ENCODE peak calls at places on chromosome 1, in nine cellular contexts. P is tibial nerve; I is psoas muscle; O is Panc1; Y is CD8-positive, alpha-beta memory T cell; V is left ventricle myocardium inferior; K is suprapubic skin; A is ovary; U is K562. N is an unnamed sample. For H3K9me3, the result is how much of the 10 kb centered on the place peaks cover.

GRCh38 chr1:46812065-46812750 is 13.4 kb downstream of the CYP4B1 start:
- DNase-seq in P (no peak), I (no peak), O (no peak), Y (no peak), V (peak), K (no peak), A (no peak), U (no peak), N (no peak)

GRCh38 chr1:183039330-183039729 is 16.1 kb downstream of the LAMC1 start:
- DNase-seq in P (no peak), I (no peak), O (no peak), Y (no peak), V (no peak), K (no peak), A (no peak), U (no peak), N (no peak)

GRCh38 chr1:193311226-193311948 is 125.0 kb upstream of the B3GALT2 start:
- DNase-seq in P (no peak), I (no peak), O (no peak), Y (no peak), V (no peak), K (no peak), A (no peak), U (no peak), N (no peak)

GRCh38 chr1:83996621-83997020 is 2.3 kb downstream of the TTLL7 start:
- DNase-seq in P (no peak), I (no peak), O (no peak), Y (no peak), V (no peak), K (no peak), A (no peak), U (no peak), N (no peak)

GRCh38 chr1:195733826-195734225 is 874.4 kb downstream of the KCNT2 start:
- DNase-seq in P (no peak), I (no peak), O (no peak), Y (no peak), V (no peak), K (no peak), A (no peak), U (no peak), N (no peak)

GRCh38 chr1:59605184-59605583 is 209.6 kb upstream of the HOOK1 start:
- DNase-seq in P (no peak), I (no peak), O (no peak), Y (no peak), V (no peak), K (no peak), A (no peak), U (no peak), N (no peak)

GRCh38 chr1:97270508-97271307 is 549.1 kb downstream of the PTBP2 start:
- DNase-seq in P (no peak), I (no peak), O (no peak), Y (no peak), V (no peak), K (no peak), A (no peak), U (no peak), N (no peak)

GRCh38 chr1:40476924-40477679 is at the start of gene ZFP69:
- DNase-seq in P (peak), I (peak), O (no peak), Y (peak), V (peak), K (peak), A (peak), U (peak), N (peak)

GRCh38 chr1:66542811-66543767 is 9.1 kb downstream of the SGIP1 start:
- DNase-seq in P (peak), I (peak), O (peak), Y (no peak), V (peak), K (no peak), A (no peak), U (no peak), N (peak)

GRCh38 chr1:56908619-56909340 is 54.2 kb downstream of the C8A start:
- DNase-seq in P (no peak), I (no peak), O (no peak), Y (no peak), V (no peak), K (no peak), A (no peak), U (no peak), N (no peak)

GRCh38 chr1:8226747-8227146 is 91.2 kb upstream of the SLC45A1 start:
- DNase-seq in P (no peak), I (no peak), O (no peak), Y (no peak), V (no peak), K (no peak), A (no peak), U (no peak), N (no peak)

GRCh38 chr1:61170328-61171238 is 88.2 kb downstream of the NFIA start:
- DNase-seq in P (no peak), I (no peak), O (no peak), Y (no peak), V (no peak), K (no peak), A (no peak), U (peak), N (no peak)

GRCh38 chr1:37997256-37998088 is 7.7 kb upstream of the SF3A3 start:
- DNase-seq in P (no peak), I (no peak), O (no peak), Y (no peak), V (no peak), K (no peak), A (peak), U (no peak), N (no peak)

GRCh38 chr1:224720216-224720615 is 104.1 kb downstream of the CNIH3 start:
- DNase-seq in P (no peak), I (no peak), O (no peak), Y (no peak), V (no peak), K (no peak), A (no peak), U (no peak), N (no peak)

GRCh38 chr1:225774276-225775147 is 3.1 kb upstream of the SRP9 start:
- DNase-seq in P (no peak), I (no peak), O (no peak), Y (no peak), V (no peak), K (no peak), A (no peak), U (no peak), N (no peak)

GRCh38 chr1:180156201-180156600 is 1.5 kb downstream of the QSOX1 start:
- DNase-seq in P (no peak), I (no peak), O (no peak), Y (no peak), V (no peak), K (no peak), A (no peak), U (no peak), N (no peak)

GRCh38 chr1:203287109-203287893 is 18.0 kb upstream of the BTG2 start:
- DNase-seq in P (no peak), I (peak), O (no peak), Y (peak), V (peak), K (no peak), A (peak), U (peak), N (peak)

GRCh38 chr1:5913876-5914275 is 78.3 kb downstream of the NPHP4 start:
- DNase-seq in P (no peak), I (no peak), O (no peak), Y (no peak), V (no peak), K (no peak), A (no peak), U (no peak), N (no peak)

GRCh38 chr1:11069233-11069950 is 9.6 kb upstream of the SRM start:
- DNase-seq in P (no peak), I (no peak), O (no peak), Y (no peak), V (no peak), K (peak), A (no peak), U (no peak), N (no peak)

GRCh38 chr1:215526846-215527151 is 40.3 kb upstream of the KCTD3 start:
- DNase-seq in P (no peak), I (no peak), O (no peak), Y (no peak), V (no peak), K (no peak), A (no peak), U (no peak), N (no peak)

GRCh38 chr1:215523906-215524305 is 43.2 kb upstream of the KCTD3 start:
- DNase-seq in P (no peak), I (no peak), O (no peak), Y (no peak), V (no peak), K (no peak), A (no peak), U (no peak), N (no peak)

GRCh38 chr1:215521279-215521678 is 45.8 kb upstream of the KCTD3 start:
- DNase-seq in P (no peak), I (no peak), O (no peak), Y (no peak), V (no peak), K (no peak), A (no peak), U (no peak), N (no peak)

GRCh38 chr1:215526147-215526845 is 40.8 kb upstream of the KCTD3 start:
- DNase-seq in P (no peak), I (no peak), O (peak), Y (no peak), V (no peak), K (no peak), A (no peak), U (peak), N (no peak)

DNA sequence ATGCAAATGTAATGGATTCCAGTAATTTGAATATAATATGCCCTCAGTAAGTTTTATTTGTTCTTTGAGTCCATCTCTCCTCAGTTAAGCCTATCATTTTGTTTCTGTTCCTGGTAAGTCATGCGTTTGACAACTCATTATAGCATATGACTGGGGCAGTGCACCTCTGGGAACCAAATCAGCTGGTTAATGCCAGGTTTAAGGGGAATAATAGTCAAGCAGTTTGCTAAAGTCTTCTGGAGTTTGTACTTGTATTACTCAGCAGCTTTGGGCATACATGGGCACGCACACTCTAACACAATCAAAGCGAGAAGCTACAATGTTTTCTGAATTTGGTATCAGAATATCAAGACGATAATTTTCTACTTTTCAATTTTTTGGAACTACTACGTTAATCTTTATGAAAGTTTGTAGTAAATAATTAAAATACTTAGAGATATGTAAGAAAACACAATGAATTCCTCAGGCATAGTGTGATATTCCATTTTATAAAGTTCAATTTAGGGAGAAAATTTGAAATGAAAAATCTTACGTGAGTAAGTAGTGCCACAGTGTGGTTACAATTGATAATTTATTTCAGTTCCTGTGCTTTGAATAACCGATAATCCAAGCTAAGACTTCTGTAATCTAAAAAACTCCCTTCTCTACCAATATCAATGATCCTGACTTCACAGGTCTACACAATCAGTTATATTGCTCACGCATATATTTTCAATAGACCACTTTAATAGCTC is 43.8 kb upstream of the KCTD3 start:
- DNase-seq in P (no peak), I (no peak), O (no peak), Y (no peak), V (no peak), K (no peak), A (no peak), U (no peak), N (no peak)
- H3K4me3 ChIP-seq in P (no peak), I (no peak), O (no peak), Y (no peak), V (no peak), K (no peak), A (no peak), U (no peak), N (no peak)

GRCh38 chr1:152506899-152507498 is 3.6 kb upstream of the LCE5A start:
- DNase-seq in P (no peak), I (no peak), O (no peak), Y (no peak), V (no peak), K (no peak), A (no peak), U (no peak), N (no peak)
- H3K9me3 ChIP-seq in P (under half), I (under half), O (under half), Y (under half), V (under half), K (under half), A (under half), U (under half), N (under half)

DNA sequence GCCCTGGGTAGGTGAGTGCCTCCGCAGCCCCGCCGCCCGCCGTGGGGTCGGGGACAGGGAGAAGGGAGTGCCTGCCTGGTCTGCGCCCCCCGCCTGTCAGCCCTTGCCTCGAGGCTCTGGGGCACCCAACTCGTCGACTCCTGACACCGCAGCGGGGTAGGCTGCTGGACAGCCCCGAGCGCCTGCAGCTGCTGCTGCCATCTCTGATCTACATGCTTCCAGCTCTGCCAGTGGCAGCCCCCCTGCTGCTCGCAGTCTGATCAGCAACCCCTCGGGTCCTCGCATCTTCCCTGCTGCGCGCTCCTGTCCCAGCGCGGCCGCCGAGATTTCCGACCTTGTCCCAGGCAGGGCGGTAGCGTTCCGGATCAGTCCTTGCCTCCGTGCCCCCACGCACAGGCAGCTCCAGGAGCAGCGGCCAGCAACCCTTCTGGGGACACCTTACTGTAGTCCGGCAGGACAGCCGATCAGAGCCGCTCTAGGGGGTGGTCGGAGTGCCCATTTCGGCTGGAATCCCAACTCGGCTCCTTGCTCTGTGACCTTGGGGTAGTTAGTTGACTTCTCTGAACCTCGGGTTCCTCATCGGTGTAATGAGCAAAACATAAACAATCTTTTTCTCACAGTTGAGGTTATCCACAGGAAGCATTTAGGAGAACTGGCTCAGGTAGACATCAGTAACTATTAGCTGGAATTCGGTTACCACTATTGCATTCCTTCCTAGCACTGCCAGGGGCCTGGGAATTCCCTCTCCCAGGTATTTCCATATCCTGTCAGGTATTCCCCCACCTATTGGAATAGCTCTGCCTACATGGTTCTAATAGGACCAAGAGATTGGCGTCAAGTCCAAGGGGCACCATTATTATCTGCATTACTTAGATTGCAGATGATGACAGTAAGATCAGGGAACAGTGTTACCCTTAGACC is 608 bp downstream of the BCAN start:
- DNase-seq in P (no peak), I (no peak), O (no peak), Y (no peak), V (no peak), K (no peak), A (no peak), U (no peak), N (no peak)
- H3K4me3 ChIP-seq in P (peak), I (peak), O (no peak), Y (no peak), V (peak), K (peak), A (peak), U (no peak), N (peak)

DNA sequence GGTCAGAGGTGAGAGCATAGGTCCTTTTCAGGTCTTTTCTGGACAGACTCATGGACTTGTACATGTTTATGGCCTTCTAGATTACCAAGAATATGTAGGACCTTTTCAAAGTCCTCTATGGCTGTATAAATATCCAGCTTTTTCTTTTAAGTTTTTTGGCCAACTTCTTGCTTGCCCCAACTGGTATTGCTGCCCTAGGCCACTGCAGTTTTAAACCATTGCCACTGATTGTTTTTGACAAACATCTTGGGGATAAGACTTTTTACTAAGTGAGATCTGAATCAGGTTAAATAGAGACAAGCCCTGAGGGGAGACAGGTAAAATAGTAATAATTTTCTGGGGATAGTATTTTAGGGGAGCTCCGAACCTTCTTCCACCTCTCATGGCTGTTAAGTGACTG is 14.8 kb upstream of the DDR2 start:
- DNase-seq in P (no peak), I (no peak), O (no peak), Y (no peak), V (no peak), K (no peak), A (no peak), U (no peak), N (no peak)
- H3K9me3 ChIP-seq in P (under half), I (under half), O (under half), Y (under half), V (under half), K (under half), A (under half), U (under half), N (under half)

GRCh38 chr1:24506706-24507422 is 4.2 kb downstream of the RCAN3 start:
- DNase-seq in P (no peak), I (no peak), O (no peak), Y (no peak), V (no peak), K (no peak), A (no peak), U (no peak), N (no peak)
- H3K4me3 ChIP-seq in P (no peak), I (no peak), O (no peak), Y (peak), V (no peak), K (no peak), A (no peak), U (no peak), N (no peak)

GRCh38 chr1:227654858-227655752 is 80.0 kb downstream of the JMJD4 start:
- DNase-seq in P (no peak), I (no peak), O (no peak), Y (no peak), V (no peak), K (no peak), A (no peak), U (no peak), N (no peak)
- H3K9me3 ChIP-seq in P (half or more), I (half or more), O (half or more), Y (half or more), V (half or more), K (half or more), A (under half), U (half or more), N (half or more)

DNA sequence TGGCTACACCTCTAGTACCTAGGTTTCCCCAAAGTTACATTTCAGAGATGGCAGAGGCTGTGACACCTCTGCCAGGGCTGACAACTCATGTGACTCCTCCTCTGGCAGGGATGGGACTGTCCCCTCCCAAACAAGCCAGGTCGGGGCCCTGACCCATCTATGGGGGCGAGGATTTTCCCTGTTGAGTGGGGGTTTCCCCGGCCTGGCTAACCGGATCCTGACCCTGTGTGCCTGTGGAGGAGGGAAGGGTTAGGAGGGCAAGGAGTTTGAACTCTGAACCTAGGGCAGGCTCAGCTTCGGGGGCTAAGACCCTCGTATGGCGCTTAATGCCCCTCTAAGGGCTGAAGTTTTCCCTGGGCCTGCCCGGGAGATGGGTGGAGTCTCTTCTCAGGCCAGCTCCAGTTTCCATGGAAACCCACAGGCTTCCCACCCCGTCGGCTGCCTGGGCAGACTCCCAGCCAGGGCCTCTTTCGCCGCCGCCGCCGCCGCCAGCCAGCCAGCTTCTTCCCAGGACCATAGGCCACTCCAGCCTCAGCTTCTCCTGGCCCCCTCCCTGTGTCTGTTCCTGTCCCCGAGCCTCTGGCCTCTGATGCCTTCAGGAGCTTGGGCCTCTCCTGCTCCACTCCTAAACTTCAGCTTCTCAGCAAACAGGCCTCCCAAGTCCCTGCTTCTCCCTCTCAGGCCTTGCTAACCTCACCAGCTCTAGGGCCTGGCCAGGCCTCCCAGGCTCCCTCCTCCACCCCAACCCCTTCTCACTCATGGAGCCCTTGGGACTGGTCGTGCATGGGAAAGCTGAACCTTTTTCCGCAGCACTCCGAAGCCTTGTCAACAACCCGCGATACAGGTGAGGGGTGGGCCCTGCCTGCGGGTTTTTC is at the start of gene BTBD19:
- DNase-seq in P (peak), I (peak), O (no peak), Y (peak), V (peak), K (peak), A (peak), U (peak), N (peak)
- H3K4me3 ChIP-seq in P (peak), I (peak), O (peak), Y (peak), V (peak), K (peak), A (peak), U (peak), N (no peak)

GRCh38 chr1:93475691-93476090 is 27.8 kb downstream of the FNBP1L start:
- DNase-seq in P (no peak), I (no peak), O (no peak), Y (no peak), V (no peak), K (no peak), A (no peak), U (no peak), N (no peak)

GRCh38 chr1:93471284-93471683 is 23.4 kb downstream of the FNBP1L start:
- DNase-seq in P (no peak), I (no peak), O (no peak), Y (no peak), V (no peak), K (no peak), A (no peak), U (no peak), N (no peak)

GRCh38 chr1:93468681-93469080 is 20.8 kb downstream of the FNBP1L start:
- DNase-seq in P (no peak), I (no peak), O (no peak), Y (no peak), V (no peak), K (no peak), A (no peak), U (no peak), N (no peak)

GRCh38 chr1:93471911-93472310 is 24.0 kb downstream of the FNBP1L start:
- DNase-seq in P (no peak), I (no peak), O (no peak), Y (no peak), V (no peak), K (no peak), A (no peak), U (no peak), N (no peak)

DNA sequence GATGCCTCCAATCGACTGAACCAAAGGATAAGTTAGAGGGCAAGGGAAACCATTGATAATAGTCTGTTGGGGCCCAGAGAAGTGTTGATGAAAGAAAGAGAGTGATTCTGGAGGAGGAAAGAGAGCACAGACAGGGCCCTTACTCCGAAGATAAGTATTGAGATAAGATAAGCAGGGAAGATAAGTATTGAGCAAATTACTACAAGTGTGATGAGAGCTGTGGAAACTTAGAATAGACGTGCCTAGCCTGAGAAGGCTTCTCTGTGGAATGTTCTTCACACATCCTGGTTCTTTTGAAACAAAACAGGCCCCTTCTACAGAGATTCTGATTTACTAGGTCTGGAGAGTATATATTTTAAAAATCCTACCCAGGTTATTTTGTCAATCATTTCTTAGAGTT is 26.4 kb downstream of the FNBP1L start:
- DNase-seq in P (no peak), I (no peak), O (no peak), Y (no peak), V (no peak), K (no peak), A (no peak), U (no peak), N (no peak)
- H3K9me3 ChIP-seq in P (under half), I (under half), O (under half), Y (under half), V (under half), K (under half), A (under half), U (under half), N (under half)